ENCODE peak calls at places on chromosomes 12 and 14, in six cellular contexts. N is K562, T is breast epithelium, O is upper lobe of left lung, Y is GM12878, Q is prostate gland. L is an unnamed sample.

GRCh38 chr14:75141967-75142366 is 15.1 kb upstream of the NEK9 start:
- DNase-seq in Q (no peak), N (no peak), T (no peak), O (no peak), Y (no peak), L (no peak)

GRCh38 chr12:45131506-45131905 is 80.6 kb upstream of the DBX2 start:
- DNase-seq in O (no peak), Q (no peak), N (no peak), Y (no peak), T (no peak), L (no peak)

GRCh38 chr12:53381739-53382630 is 2.0 kb downstream of the SP1 start:
- DNase-seq in Q (peak), N (no peak), O (peak), Y (peak), T (peak), L (no peak)

GRCh38 chr12:3536096-3536875 is 45.3 kb downstream of the PRMT8 start:
- DNase-seq in Q (no peak), T (no peak), N (no peak), Y (no peak), O (no peak), L (peak)

GRCh38 chr12:14952295-14952995 is 9.0 kb downstream of the ARHGDIB start:
- DNase-seq in N (no peak), Q (no peak), T (peak), Y (no peak), O (peak), L (no peak)

GRCh38 chr14:31204593-31205534 is 2.7 kb downstream of the HECTD1 start:
- DNase-seq in Y (no peak), N (no peak), O (no peak), Q (no peak), T (no peak), L (no peak)

GRCh38 chr12:126667340-126667739 is 1599.6 kb upstream of the TMEM132C start:
- DNase-seq in O (no peak), T (no peak), Q (no peak), Y (no peak), N (no peak), L (no peak)

GRCh38 chr12:110289021-110289710 is 8.1 kb downstream of the ATP2A2 start:
- DNase-seq in Q (no peak), N (no peak), Y (no peak), O (no peak), T (no peak), L (no peak)

GRCh38 chr12:107929436-107929835 is 154.9 kb downstream of the ASCL4 start:
- DNase-seq in O (no peak), N (peak), T (no peak), Q (no peak), Y (no peak), L (no peak)

GRCh38 chr14:31426663-31427062 is 6.3 kb upstream of the HEATR5A start:
- DNase-seq in Q (no peak), N (no peak), Y (no peak), T (no peak), O (no peak), L (no peak)

GRCh38 chr14:54344445-54344844 is 52.4 kb upstream of the CDKN3 start:
- DNase-seq in T (no peak), O (no peak), Q (no peak), N (peak), Y (no peak), L (no peak)

DNA sequence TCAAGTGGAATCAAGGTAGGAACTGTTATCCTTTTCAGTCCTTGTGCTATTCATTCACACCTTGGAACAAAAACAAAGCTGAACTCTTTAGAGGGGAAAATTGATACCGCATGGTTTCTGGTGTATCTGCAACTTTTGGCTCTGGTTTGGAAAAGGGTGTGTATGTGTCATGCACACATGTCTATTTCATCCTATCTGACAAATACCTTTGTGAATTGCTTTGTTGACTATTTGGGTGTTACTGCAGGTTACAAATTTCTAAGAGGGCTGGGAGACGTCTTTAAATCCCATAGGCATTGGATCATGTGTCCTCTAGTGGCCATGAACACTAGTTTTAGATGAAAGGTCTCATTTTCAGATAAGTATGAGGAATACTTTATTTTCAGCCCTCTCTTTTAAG is 59.9 kb upstream of the IFNG-AS1 start:
- DNase-seq in O (no peak), T (no peak), Q (no peak), N (no peak), Y (no peak), L (no peak)
- TF ChIP-seq CTCF in O (no peak), T (no peak), Q (no peak), N (no peak), Y (no peak), L (no peak)

DNA sequence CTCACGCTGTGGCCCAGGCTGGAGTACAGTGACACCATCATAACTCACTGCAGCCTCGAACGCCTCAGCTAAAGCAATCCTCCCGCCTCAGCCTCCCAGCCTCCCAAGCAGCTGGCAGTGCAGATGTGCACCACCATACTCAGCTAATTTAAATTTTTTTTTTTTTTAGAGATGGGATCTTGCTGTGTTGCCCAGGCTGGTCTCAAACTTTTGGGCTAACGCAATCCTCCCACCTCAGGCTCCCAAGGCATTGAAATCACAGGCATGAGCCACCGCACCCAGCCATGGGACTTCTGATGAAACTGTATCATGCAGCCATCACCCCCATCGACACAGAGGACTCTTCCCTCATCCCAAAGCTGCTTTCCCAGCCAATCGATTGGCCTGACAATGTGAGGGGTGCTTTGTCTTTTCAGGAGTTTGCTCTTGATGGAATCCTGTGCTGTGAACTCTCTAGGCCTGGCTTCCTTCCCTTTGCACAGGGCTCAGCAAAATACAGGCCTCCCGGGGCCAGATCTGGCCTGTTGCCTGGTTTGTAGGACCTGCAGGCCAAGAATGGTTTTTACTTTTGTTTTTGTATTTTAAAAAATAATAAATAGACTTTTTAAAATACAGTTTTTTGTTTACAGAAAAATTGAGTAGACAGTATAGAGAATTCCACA is 59.6 kb upstream of the NCOR2 start:
- DNase-seq in O (no peak), T (peak), Q (no peak), Y (no peak), N (no peak), L (no peak)
- TF ChIP-seq POLR2AphosphoS5 in O (no peak), T (peak), Q (peak), Y (no peak), N (no peak), L (no peak)

GRCh38 chr12:18591473-18591872 is 146.3 kb downstream of the PLCZ1 start:
- DNase-seq in T (no peak), Q (no peak), O (no peak), Y (no peak), N (no peak), L (no peak)
- H3K27ac ChIP-seq in T (no peak), Q (no peak), O (no peak), Y (no peak), N (no peak), L (no peak)

GRCh38 chr14:91889477-91890211 is 22.3 kb upstream of the TC2N start:
- DNase-seq in O (no peak), N (no peak), Q (peak), T (peak), Y (no peak), L (no peak)
- TF ChIP-seq CTCF in O (no peak), N (no peak), Q (no peak), T (no peak), Y (no peak), L (no peak)

GRCh38 chr14:21261824-21262223 is 7.4 kb downstream of the HNRNPC start:
- DNase-seq in T (no peak), N (no peak), Y (no peak), O (no peak), Q (no peak), L (no peak)

GRCh38 chr14:21263284-21264024 is 5.8 kb downstream of the HNRNPC start:
- DNase-seq in N (no peak), Y (no peak), Q (no peak), T (no peak), O (no peak), L (no peak)

GRCh38 chr14:21258889-21259787 is 10.1 kb downstream of the HNRNPC start:
- DNase-seq in O (no peak), Y (no peak), N (no peak), T (no peak), Q (no peak), L (no peak)

GRCh38 chr14:21264025-21264801 is 5.0 kb downstream of the HNRNPC start:
- DNase-seq in O (no peak), Y (peak), T (no peak), N (no peak), Q (no peak), L (no peak)

GRCh38 chr14:21262410-21262809 is 6.8 kb downstream of the HNRNPC start:
- DNase-seq in Y (no peak), T (no peak), Q (no peak), N (no peak), O (no peak), L (no peak)
- TF ChIP-seq POLR2AphosphoS5 in Y (peak), T (no peak), Q (no peak), N (peak), O (no peak), L (no peak)

GRCh38 chr12:57591567-57592325 is 754 bp downstream of the PIP4K2C start:
- DNase-seq in Y (no peak), N (peak), O (no peak), Q (no peak), T (no peak), L (no peak)
- H3K27ac ChIP-seq in Y (peak), N (peak), O (peak), Q (peak), T (peak), L (peak)

DNA sequence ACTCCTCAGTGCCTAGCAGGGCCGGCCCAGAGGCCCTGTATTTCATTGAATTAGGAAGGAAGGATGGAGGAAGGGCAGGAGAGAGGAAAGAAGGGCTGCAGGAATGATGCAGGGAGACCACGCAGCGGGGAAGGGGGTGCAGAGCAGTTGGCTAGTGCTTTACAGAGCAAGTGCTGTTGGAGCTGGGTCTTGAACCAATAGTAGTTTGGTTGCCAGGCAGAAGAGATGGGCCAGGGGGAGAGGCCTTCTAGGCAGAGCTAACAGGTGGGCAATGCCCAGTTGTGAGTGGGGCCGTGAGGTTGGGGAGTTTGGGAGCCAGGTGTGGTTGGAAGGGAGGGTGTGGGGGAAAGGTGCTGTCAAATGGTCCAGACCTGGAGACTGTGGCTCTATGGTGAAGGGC is 39.1 kb upstream of the SRSF5 start:
- DNase-seq in Y (no peak), O (no peak), T (no peak), N (no peak), Q (no peak), L (no peak)
- TF ChIP-seq CTCF in Y (no peak), O (no peak), T (no peak), N (no peak), Q (no peak), L (no peak)

GRCh38 chr12:77064891-77065360 is 443 bp downstream of the E2F7 start:
- DNase-seq in T (no peak), Q (no peak), O (no peak), Y (no peak), N (no peak), L (no peak)

GRCh38 chr12:77065361-77066204 is at the start of gene E2F7:
- DNase-seq in Y (peak), Q (peak), N (peak), T (peak), O (peak), L (peak)

GRCh38 chr12:77062396-77062795 is 3.0 kb downstream of the E2F7 start:
- DNase-seq in O (no peak), N (no peak), Q (no peak), Y (no peak), T (no peak), L (no peak)

GRCh38 chr12:77060883-77061240 is 4.5 kb downstream of the E2F7 start:
- DNase-seq in N (no peak), O (no peak), T (no peak), Y (peak), Q (no peak), L (no peak)

GRCh38 chr12:77062846-77063461 is 2.4 kb downstream of the E2F7 start:
- DNase-seq in Q (peak), N (no peak), O (no peak), T (no peak), Y (peak), L (no peak)
- TF ChIP-seq POLR2AphosphoS5 in Q (no peak), N (no peak), O (peak), T (no peak), Y (peak), L (peak)

L was measured in vagina.